ENCODE peak calls at places on chromosomes 7 and 10, in six cellular contexts. P is ovary; B is type B pancreatic cell; U is right atrium auricular region; J is natural killer cell; Q is activated CD8-positive, alpha-beta T cell treated with anti-CD3 and anti-CD28 coated beads for 36 hours. O is an unnamed sample.

GRCh38 chr10:49500420-49500819 is 38.5 kb downstream of the ERCC6 start:
- DNase-seq in B (no peak), P (no peak), Q (no peak), J (no peak), U (no peak), O (no peak)

GRCh38 chr7:37445800-37446199 is 2.9 kb downstream of the ELMO1 start:
- DNase-seq in B (no peak), J (no peak), Q (no peak), U (no peak), P (no peak), O (no peak)

GRCh38 chr10:84314269-84314668 is 14.1 kb upstream of the CCSER2 start:
- DNase-seq in U (no peak), B (no peak), P (no peak), Q (peak; percentile 22), J (no peak), O (no peak)

GRCh38 chr7:41912426-41912825 is 209.5 kb upstream of the INHBA start:
- DNase-seq in B (no peak), U (no peak), Q (no peak), P (no peak), J (no peak), O (no peak)

GRCh38 chr7:3032256-3032655 is 11.4 kb downstream of the CARD11 start:
- DNase-seq in P (no peak), J (no peak), B (no peak), U (no peak), Q (no peak), O (no peak)

GRCh38 chr10:75717126-75717916 is 285.9 kb downstream of the LRMDA start:
- DNase-seq in J (no peak), B (no peak), P (no peak), U (no peak), Q (no peak), O (no peak)

GRCh38 chr7:28983396-28984190 is 25.5 kb upstream of the TRIL start:
- DNase-seq in J (no peak), Q (no peak), B (no peak), P (no peak), U (no peak), O (no peak)

GRCh38 chr10:103153765-103154197 is 39.3 kb downstream of the NT5C2 start:
- DNase-seq in J (no peak), Q (no peak), P (no peak), B (no peak), U (no peak), O (no peak)

GRCh38 chr10:3068968-3069737 is 1.8 kb downstream of the PFKP start:
- DNase-seq in J (no peak), B (no peak), U (no peak), Q (peak; percentile 40), P (peak; percentile 61), O (no peak)

GRCh38 chr7:122893486-122893885 is 7.2 kb upstream of the CADPS2 start:
- DNase-seq in J (no peak), U (no peak), Q (no peak), P (no peak), B (no peak), O (no peak)

GRCh38 chr10:930415-931325 is 835 bp downstream of the LARP4B start:
- DNase-seq in J (peak; percentile 29), U (peak; percentile 18), Q (peak; percentile 26), B (no peak), P (peak; percentile 55), O (peak; percentile 50)

GRCh38 chr7:776992-777520 is 50.0 kb upstream of the PRKAR1B start:
- DNase-seq in J (no peak), U (no peak), P (no peak), B (no peak), Q (no peak), O (no peak)

GRCh38 chr10:119679480-119679829 is 28.3 kb downstream of the BAG3 start:
- DNase-seq in Q (no peak), J (no peak), B (no peak), P (no peak), U (no peak), O (no peak)

GRCh38 chr10:88117869-88118632 is 254.6 kb downstream of the PTEN start:
- DNase-seq in Q (peak; percentile 38), U (no peak), B (no peak), J (no peak), P (no peak), O (no peak)
- TF ChIP-seq CTCF in Q (peak; percentile 50), U (peak; percentile 10), B (peak; percentile 31), J (no peak), P (no peak), O (no peak)

GRCh38 chr10:131161087-131161486 is 150.4 kb downstream of the TCERG1L start:
- DNase-seq in P (no peak), Q (no peak), B (no peak), U (no peak), J (no peak), O (no peak)

GRCh38 chr10:131162211-131162610 is 149.3 kb downstream of the TCERG1L start:
- DNase-seq in J (no peak), Q (no peak), P (no peak), B (no peak), U (no peak), O (no peak)

GRCh38 chr10:131162866-131163265 is 148.7 kb downstream of the TCERG1L start:
- DNase-seq in J (no peak), U (no peak), B (no peak), P (no peak), Q (no peak), O (no peak)

GRCh38 chr10:131165092-131165491 is 146.4 kb downstream of the TCERG1L start:
- DNase-seq in J (no peak), P (no peak), B (no peak), U (no peak), Q (no peak), O (no peak)

GRCh38 chr10:131163444-131163843 is 148.1 kb downstream of the TCERG1L start:
- DNase-seq in U (no peak), B (no peak), Q (no peak), J (no peak), P (no peak), O (no peak)
- TF ChIP-seq CTCF in U (no peak), B (no peak), Q (no peak), J (no peak), P (no peak), O (no peak)

GRCh38 chr10:7541137-7542087 is 125.4 kb downstream of the ITIH5 start:
- DNase-seq in U (no peak), J (no peak), P (peak; percentile 75), Q (no peak), B (no peak), O (no peak)
- TF ChIP-seq CTCF in U (no peak), J (no peak), P (no peak), Q (no peak), B (peak; percentile 13), O (no peak)

GRCh38 chr10:111037868-111038267 is 39.0 kb upstream of the ADRA2A start:
- DNase-seq in Q (no peak), P (no peak), J (no peak), B (no peak), U (no peak), O (no peak)
- TF ChIP-seq CTCF in Q (peak; percentile 16), P (no peak), J (no peak), B (peak; percentile 63), U (no peak), O (peak; percentile 41)

DNA sequence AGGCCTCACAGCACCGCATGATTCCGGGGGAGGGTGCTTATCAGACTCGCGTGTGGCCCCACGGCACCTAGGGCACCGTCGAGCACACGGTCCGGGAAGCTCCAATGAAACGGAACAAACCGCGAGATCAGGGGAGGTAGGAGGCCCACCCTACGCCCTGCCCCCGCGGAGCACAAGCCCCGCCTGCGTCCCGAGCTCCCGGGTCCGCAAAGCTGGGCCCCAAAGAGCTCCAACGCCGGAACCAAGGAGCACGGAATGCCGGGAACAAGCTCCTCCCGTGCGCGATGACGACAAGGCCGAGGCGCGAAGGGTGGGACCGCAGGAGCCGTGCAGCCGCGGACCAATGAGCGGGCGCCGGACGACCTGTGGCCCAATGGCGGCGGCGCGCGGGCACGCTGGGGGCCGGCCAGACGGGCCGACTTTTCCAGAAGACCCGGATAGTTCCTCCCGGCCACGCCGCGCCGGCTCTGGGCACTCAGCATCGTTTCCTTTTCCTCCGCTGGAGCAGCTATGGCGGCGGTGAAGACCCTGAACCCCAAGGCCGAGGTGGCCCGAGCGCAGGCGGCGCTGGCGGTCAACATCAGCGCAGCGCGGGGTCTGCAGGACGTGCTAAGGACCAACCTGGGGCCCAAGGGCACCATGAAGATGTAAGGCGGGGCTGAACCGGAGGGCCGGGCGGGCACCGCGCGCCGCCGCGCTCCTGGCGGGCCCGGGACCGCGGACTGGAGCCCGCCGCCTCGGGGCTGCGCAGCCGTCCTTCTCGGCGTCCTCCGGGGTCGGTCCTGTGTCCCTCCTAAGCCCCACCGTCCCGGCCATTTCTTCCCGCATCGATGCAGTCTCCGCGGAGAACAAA is at the start of the genes CCT6A and PSPH:
- DNase-seq in P (peak; percentile 97), Q (peak; percentile 94), B (peak; percentile 97), U (peak; percentile 97), J (peak; percentile 86), O (peak; percentile 95)
- TF ChIP-seq CTCF in P (no peak), Q (no peak), B (no peak), U (no peak), J (no peak), O (no peak)

GRCh38 chr10:33127622-33128021 is 169.6 kb upstream of the ITGB1 start:
- DNase-seq in B (no peak), Q (no peak), J (no peak), P (no peak), U (no peak), O (no peak)
- TF ChIP-seq CTCF in B (no peak), Q (no peak), J (no peak), P (no peak), U (no peak), O (no peak)

GRCh38 chr10:127279334-127279774 is 83.0 kb upstream of the INSYN2A start:
- DNase-seq in U (no peak), P (no peak), J (no peak), Q (no peak), B (no peak), O (no peak)

GRCh38 chr10:127280446-127280845 is 84.1 kb upstream of the INSYN2A start:
- DNase-seq in J (no peak), P (no peak), Q (no peak), U (no peak), B (no peak), O (no peak)

GRCh38 chr10:127275793-127276415 is 79.5 kb upstream of the INSYN2A start:
- DNase-seq in B (no peak), Q (no peak), J (no peak), U (no peak), P (no peak), O (no peak)

GRCh38 chr10:127277063-127277462 is 80.7 kb upstream of the INSYN2A start:
- DNase-seq in J (no peak), U (no peak), P (no peak), Q (no peak), B (no peak), O (no peak)

DNA sequence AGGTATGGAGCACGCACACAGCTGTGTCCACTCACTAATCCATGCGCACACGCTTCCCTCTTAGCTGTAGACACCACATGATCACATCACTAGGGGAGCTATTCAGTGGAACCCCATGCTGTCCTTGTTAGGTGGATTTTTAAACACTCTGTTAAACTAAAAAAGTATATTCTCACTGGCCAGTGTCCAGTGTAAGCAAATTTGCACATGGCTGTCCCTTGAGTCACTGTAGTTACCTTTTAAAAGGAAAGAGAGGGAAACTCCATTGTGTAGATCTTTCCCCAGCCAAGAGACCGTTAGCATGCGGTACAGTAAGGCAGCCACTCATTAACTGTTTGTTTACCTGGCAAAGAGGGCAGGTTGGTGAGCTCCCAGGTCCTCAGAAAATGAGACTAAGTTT is 81.6 kb upstream of the INSYN2A start:
- DNase-seq in J (no peak), P (no peak), U (no peak), Q (no peak), B (no peak), O (no peak)
- TF ChIP-seq CTCF in J (no peak), P (no peak), U (no peak), Q (no peak), B (no peak), O (no peak)